ENCODE peak calls at places on chromosomes 7 and 10, in seven cellular contexts. Y is MCF 10A, I is A549, P is nephron progenitor cell, H is dorsolateral prefrontal cortex, U is mammary epithelial cell, S is upper lobe of left lung. C is an unnamed sample.

GRCh38 chr7:76063525-76063924 is 15.6 kb downstream of the MDH2 start:
- DNase-seq in H (no peak), S (no peak), I (no peak), P (no peak), U (peak), Y (peak), C (no peak)

GRCh38 chr7:137804819-137805218 is 42.0 kb downstream of the DGKI start:
- DNase-seq in P (no peak), H (no peak), S (no peak), Y (no peak), U (no peak), I (no peak), C (no peak)

GRCh38 chr10:97075961-97076525 is 109.7 kb downstream of the SLIT1 start:
- DNase-seq in S (no peak), H (no peak), U (no peak), Y (no peak), I (no peak), P (no peak), C (no peak)

GRCh38 chr7:70846208-70846607 is 285.7 kb upstream of the GALNT17 start:
- DNase-seq in Y (no peak), H (no peak), P (no peak), U (no peak), S (no peak), I (no peak), C (no peak)

GRCh38 chr7:140967438-140967837 is 42.7 kb upstream of the BRAF start:
- DNase-seq in I (no peak), H (no peak), P (no peak), S (no peak), U (no peak), Y (no peak), C (no peak)

GRCh38 chr7:50359258-50359994 is 54.9 kb downstream of the IKZF1 start:
- DNase-seq in I (no peak), H (no peak), P (no peak), S (no peak), U (no peak), Y (no peak), C (no peak)

GRCh38 chr10:106577266-106577665 is 587.2 kb downstream of the SORCS1 start:
- DNase-seq in U (peak), I (no peak), H (no peak), S (no peak), Y (peak), P (no peak), C (no peak)

GRCh38 chr7:41385996-41386395 is 316.9 kb downstream of the INHBA start:
- DNase-seq in U (peak), S (no peak), Y (peak), P (no peak), I (no peak), H (no peak), C (no peak)

GRCh38 chr10:6473430-6473829 is 106.6 kb downstream of the PRKCQ start:
- DNase-seq in Y (no peak), I (no peak), U (peak), P (no peak), H (no peak), S (no peak), C (no peak)

GRCh38 chr7:70710011-70710480 is 421.9 kb upstream of the GALNT17 start:
- DNase-seq in P (no peak), U (peak), S (no peak), H (no peak), I (no peak), Y (no peak), C (no peak)

GRCh38 chr7:44482502-44483485 is 7.7 kb downstream of the NUDCD3 start:
- DNase-seq in P (no peak), S (no peak), H (no peak), U (no peak), I (no peak), Y (no peak), C (no peak)

GRCh38 chr7:42561797-42562196 is 324.8 kb upstream of the GLI3 start:
- DNase-seq in P (no peak), U (no peak), Y (no peak), H (no peak), S (no peak), I (no peak), C (no peak)

GRCh38 chr10:92204238-92204637 is 86.6 kb downstream of the CPEB3 start:
- DNase-seq in P (no peak), Y (no peak), I (no peak), S (no peak), U (no peak), H (no peak), C (no peak)

GRCh38 chr10:79234391-79235318 is 112.6 kb upstream of the PPIF start:
- DNase-seq in H (no peak), S (no peak), P (no peak), I (no peak), Y (peak), U (no peak), C (no peak)
- TF ChIP-seq CTCF in H (no peak), S (no peak), P (no peak), I (no peak), Y (no peak), U (no peak), C (no peak)

GRCh38 chr10:19713800-19714525 is 102.3 kb upstream of the PLXDC2 start:
- DNase-seq in S (peak), Y (no peak), U (no peak), P (no peak), I (no peak), H (peak), C (no peak)
- TF ChIP-seq CTCF in S (no peak), Y (no peak), U (peak), P (no peak), I (no peak), H (peak), C (no peak)

GRCh38 chr10:67306588-67307205 is 380.9 kb downstream of the LRRTM3 start:
- DNase-seq in U (peak), P (no peak), I (peak), S (no peak), Y (peak), H (no peak), C (no peak)
- TF ChIP-seq CTCF in U (peak), P (peak), I (peak), S (peak), Y (peak), H (peak), C (peak)

GRCh38 chr10:31928531-31929259 is at the start of gene ARHGAP12:
- DNase-seq in S (peak), U (peak), Y (peak), I (peak), P (peak), H (peak), C (peak)

GRCh38 chr10:31926154-31926553 is 2.5 kb downstream of the ARHGAP12 start:
- DNase-seq in H (no peak), U (peak), Y (no peak), I (no peak), S (no peak), P (no peak), C (no peak)

GRCh38 chr10:31929260-31929985 is 792 bp upstream of the ARHGAP12 start:
- DNase-seq in Y (peak), I (peak), H (peak), U (peak), S (no peak), P (no peak), C (peak)

GRCh38 chr10:31926765-31927596 is 1.6 kb downstream of the ARHGAP12 start:
- DNase-seq in P (peak), H (no peak), S (no peak), Y (no peak), I (no peak), U (peak), C (peak)

GRCh38 chr10:31927597-31928530 is 767 bp downstream of the ARHGAP12 start:
- DNase-seq in Y (peak), H (peak), P (peak), I (peak), S (peak), U (peak), C (peak)
- TF ChIP-seq CTCF in Y (peak), H (no peak), P (peak), I (peak), S (peak), U (peak), C (peak)

DNA sequence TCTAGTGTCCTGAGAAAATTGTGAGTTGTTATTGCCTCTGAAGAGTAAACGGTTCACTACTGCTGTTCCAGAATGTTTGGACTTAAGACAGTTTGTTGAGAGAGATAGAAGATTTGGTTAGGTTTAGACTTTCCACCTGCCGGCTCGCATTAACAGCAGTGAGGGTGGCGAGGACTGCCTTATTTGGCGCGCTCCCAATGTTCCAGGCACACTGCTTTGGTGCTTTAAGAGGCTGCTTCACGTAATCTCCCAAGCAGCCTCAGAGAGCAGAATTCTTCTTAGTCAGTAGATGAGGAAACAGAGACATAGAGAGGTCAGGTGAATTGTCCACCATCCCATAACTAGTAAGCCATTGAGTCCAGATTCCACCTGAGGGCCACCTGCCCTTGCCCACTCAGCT is 41.1 kb downstream of the GLRX3 start:
- DNase-seq in Y (no peak), I (no peak), P (no peak), U (no peak), H (no peak), S (no peak), C (no peak)
- TF ChIP-seq CTCF in Y (no peak), I (no peak), P (no peak), U (no peak), H (no peak), S (no peak), C (no peak)

GRCh38 chr7:3370068-3370704 is 69.1 kb downstream of the SDK1 start:
- DNase-seq in Y (no peak), H (no peak), U (no peak), P (no peak), I (no peak), S (no peak), C (no peak)
- TF ChIP-seq CTCF in Y (no peak), H (no peak), U (no peak), P (no peak), I (no peak), S (no peak), C (peak)